ENCODE peak calls at places on chromosomes 12 and 14, in four cellular contexts. S is fibroblast of lung; I is left cardiac atrium; K is stimulated activated CD4-positive, alpha-beta T cell treated with anti-CD3 and anti-CD28 coated beads, Interleukin-1b, Interleukin-23, amount 100 ng/mL, for 24 hours. B is an unnamed sample.

GRCh38 chr14:105470812-105471771 is 3.5 kb upstream of the CRIP2 start:
- DNase-seq in S (no peak), I (peak), K (no peak), B (no peak)

GRCh38 chr14:66645716-66646115 is 137.8 kb downstream of the GPHN start:
- DNase-seq in S (peak), I (no peak), K (no peak), B (no peak)

GRCh38 chr14:54908230-54908629 is 5.6 kb upstream of the GCH1 start:
- DNase-seq in K (no peak), I (no peak), S (no peak), B (no peak)

GRCh38 chr12:46874642-46875041 is 48.8 kb upstream of the SLC38A4 start:
- DNase-seq in K (no peak), S (peak), I (peak), B (peak)

GRCh38 chr14:76056128-76056527 is 70.6 kb downstream of the IFT43 start:
- DNase-seq in K (no peak), S (peak), I (no peak), B (peak)

GRCh38 chr12:30779178-30779577 is 24.4 kb upstream of the CAPRIN2 start:
- DNase-seq in S (no peak), K (no peak), I (no peak), B (no peak)

GRCh38 chr14:105364100-105364708 is 34.1 kb upstream of the TEX22 start:
- DNase-seq in I (no peak), K (no peak), S (peak), B (peak)

GRCh38 chr14:49879683-49880204 is 13.1 kb upstream of the ARF6 start:
- DNase-seq in K (no peak), S (peak), I (no peak), B (peak)

GRCh38 chr12:50615534-50616296 is 110.9 kb downstream of the DIP2B start:
- DNase-seq in K (no peak), I (no peak), S (peak), B (no peak)

B was measured in LHCN-M2.